ENCODE peak calls at places on chromosomes 6 and 20, in eight cellular contexts. A, H, V, K, P, U, Y and E are unnamed samples.
A peak's percentile ranks its signal among the peaks of the same experiment; 100 is the strongest.

GRCh38 chr6:80544500-80545055 is 438.1 kb downstream of the BCKDHB start:
- DNase-seq in Y (no peak), U (no peak), P (no peak), K (no peak), H (no peak), V (no peak), A (no peak), E (no peak)

GRCh38 chr6:134590449-134590848 is 272.5 kb upstream of the SGK1 start:
- DNase-seq in V (no peak), K (no peak), Y (no peak), H (no peak), P (no peak), A (no peak), U (no peak), E (no peak)

GRCh38 chr6:54860739-54861138 is 14.2 kb downstream of the FAM83B start:
- DNase-seq in K (no peak), A (no peak), H (no peak), P (no peak), U (no peak), V (no peak), Y (no peak), E (no peak)

GRCh38 chr6:144621332-144621731 is 336.2 kb downstream of the UTRN start:
- DNase-seq in V (no peak), A (no peak), K (no peak), Y (no peak), U (no peak), H (no peak), P (no peak), E (no peak)

GRCh38 chr20:38043512-38044300 is 10.2 kb downstream of the RPRD1B start:
- DNase-seq in A (no peak), V (no peak), U (no peak), H (no peak), P (no peak), Y (no peak), K (no peak), E (no peak)

GRCh38 chr6:140043762-140044378 is 669.4 kb upstream of the CITED2 start:
- DNase-seq in U (no peak), V (no peak), A (no peak), K (no peak), H (no peak), Y (no peak), P (no peak), E (no peak)

GRCh38 chr6:99434702-99435530 is 9.8 kb upstream of the PNISR start:
- DNase-seq in P (no peak), Y (no peak), H (no peak), A (no peak), U (no peak), V (peak; percentile 23), K (no peak), E (no peak)

GRCh38 chr6:626236-626635 is 30.7 kb downstream of the HUS1B start:
- DNase-seq in A (no peak), P (no peak), Y (no peak), H (no peak), U (no peak), V (no peak), K (no peak), E (no peak)

GRCh38 chr6:50966532-50966931 is 147.9 kb downstream of the TFAP2B start:
- DNase-seq in V (no peak), K (no peak), A (no peak), Y (no peak), P (no peak), H (no peak), U (no peak), E (no peak)

GRCh38 chr6:106037060-106037459 is 49.1 kb upstream of the PRDM1 start:
- DNase-seq in V (no peak), K (no peak), P (no peak), A (no peak), U (no peak), Y (no peak), H (no peak), E (no peak)

GRCh38 chr6:154448448-154449096 is 61.9 kb downstream of the CNKSR3 start:
- DNase-seq in P (no peak), V (no peak), K (peak; percentile 87), U (no peak), H (no peak), Y (no peak), A (no peak), E (peak; percentile 30)

GRCh38 chr6:121666809-121667208 is 231.4 kb downstream of the GJA1 start:
- DNase-seq in A (no peak), Y (no peak), H (no peak), U (no peak), V (no peak), K (no peak), P (no peak), E (no peak)

GRCh38 chr6:7249391-7249790 is 63.6 kb downstream of the SSR1 start:
- DNase-seq in Y (no peak), H (no peak), U (no peak), K (no peak), A (no peak), P (no peak), V (no peak), E (no peak)

GRCh38 chr6:47111685-47112084 is 69.6 kb upstream of the ADGRF1 start:
- DNase-seq in V (peak; percentile 93), H (no peak), A (no peak), P (no peak), Y (no peak), K (no peak), U (no peak), E (peak; percentile 56)

GRCh38 chr6:89794324-89794723 is 25.3 kb downstream of the MDN1 start:
- DNase-seq in K (no peak), A (no peak), U (no peak), V (no peak), Y (no peak), P (no peak), H (no peak), E (no peak)

GRCh38 chr6:1372690-1373089 is 16.7 kb upstream of the FOXF2 start:
- DNase-seq in V (no peak), A (no peak), Y (no peak), P (no peak), U (no peak), H (no peak), K (no peak), E (no peak)

GRCh38 chr20:20432618-20433286 is 64.8 kb downstream of the INSM1 start:
- DNase-seq in P (no peak), Y (no peak), V (no peak), A (no peak), U (no peak), K (no peak), H (no peak), E (no peak)

GRCh38 chr6:35602133-35602946 is 86.4 kb downstream of the FKBP5 start:
- DNase-seq in U (no peak), K (peak; percentile 81), P (no peak), V (peak; percentile 35), Y (no peak), H (no peak), A (no peak), E (no peak)

GRCh38 chr20:38054647-38055046 is 21.1 kb downstream of the RPRD1B start:
- DNase-seq in H (no peak), U (no peak), P (no peak), K (no peak), Y (no peak), A (no peak), V (no peak), E (no peak)

GRCh38 chr20:21609221-21609620 is 95.4 kb upstream of the NKX2-2 start:
- DNase-seq in V (peak; percentile 10), H (no peak), K (no peak), Y (no peak), P (no peak), A (no peak), U (no peak), E (no peak)

GRCh38 chr6:137693737-137694136 is 173.3 kb upstream of the TNFAIP3 start:
- DNase-seq in A (no peak), P (no peak), V (no peak), U (no peak), H (no peak), K (no peak), Y (no peak), E (no peak)
- TF ChIP-seq POLR2AphosphoS5 in A (no peak), P (no peak), V (no peak), U (no peak), H (no peak), K (no peak), Y (no peak), E (no peak)

DNA sequence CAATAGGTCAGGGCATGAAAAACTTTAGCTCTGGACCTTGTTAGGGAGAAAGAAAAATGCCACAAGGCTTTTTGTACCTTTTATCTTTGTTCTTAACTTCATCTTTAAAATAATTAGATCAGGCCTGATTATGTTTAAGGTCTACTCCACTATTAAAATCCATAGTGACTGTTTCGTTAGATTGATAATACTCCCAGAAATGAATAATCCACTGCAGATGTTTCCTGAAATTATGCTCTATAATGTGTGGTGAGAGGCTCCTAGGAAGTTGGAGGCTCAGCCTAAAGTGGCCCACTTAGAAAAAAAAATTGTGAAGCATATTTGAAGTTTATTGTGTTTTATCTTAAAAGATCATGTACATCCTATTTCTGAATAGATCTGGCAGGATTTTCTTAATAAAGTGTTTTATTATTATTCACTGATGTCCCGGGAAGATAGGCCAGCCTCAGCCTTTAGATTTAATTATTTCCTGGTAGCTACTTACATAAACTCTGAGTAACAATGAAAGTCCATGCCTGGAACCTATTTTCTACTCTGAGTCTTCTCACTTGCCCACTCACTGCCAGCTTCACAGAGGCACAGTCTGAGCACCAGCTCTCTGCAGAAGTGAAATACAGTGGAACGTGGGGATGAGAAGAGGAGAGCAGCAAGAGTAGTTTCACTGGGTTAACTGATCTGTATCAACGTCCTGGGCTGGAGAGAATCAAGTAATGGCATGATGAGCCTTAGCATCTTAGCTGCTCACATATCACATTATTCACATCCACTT is 126.8 kb upstream of the TMEM170B start:
- DNase-seq in A (no peak), Y (no peak), K (no peak), V (no peak), H (no peak), P (no peak), U (peak; percentile 69), E (no peak)
- TF ChIP-seq EP300 in A (no peak), Y (no peak), K (no peak), V (no peak), H (no peak), P (no peak), U (no peak), E (no peak)

DNA sequence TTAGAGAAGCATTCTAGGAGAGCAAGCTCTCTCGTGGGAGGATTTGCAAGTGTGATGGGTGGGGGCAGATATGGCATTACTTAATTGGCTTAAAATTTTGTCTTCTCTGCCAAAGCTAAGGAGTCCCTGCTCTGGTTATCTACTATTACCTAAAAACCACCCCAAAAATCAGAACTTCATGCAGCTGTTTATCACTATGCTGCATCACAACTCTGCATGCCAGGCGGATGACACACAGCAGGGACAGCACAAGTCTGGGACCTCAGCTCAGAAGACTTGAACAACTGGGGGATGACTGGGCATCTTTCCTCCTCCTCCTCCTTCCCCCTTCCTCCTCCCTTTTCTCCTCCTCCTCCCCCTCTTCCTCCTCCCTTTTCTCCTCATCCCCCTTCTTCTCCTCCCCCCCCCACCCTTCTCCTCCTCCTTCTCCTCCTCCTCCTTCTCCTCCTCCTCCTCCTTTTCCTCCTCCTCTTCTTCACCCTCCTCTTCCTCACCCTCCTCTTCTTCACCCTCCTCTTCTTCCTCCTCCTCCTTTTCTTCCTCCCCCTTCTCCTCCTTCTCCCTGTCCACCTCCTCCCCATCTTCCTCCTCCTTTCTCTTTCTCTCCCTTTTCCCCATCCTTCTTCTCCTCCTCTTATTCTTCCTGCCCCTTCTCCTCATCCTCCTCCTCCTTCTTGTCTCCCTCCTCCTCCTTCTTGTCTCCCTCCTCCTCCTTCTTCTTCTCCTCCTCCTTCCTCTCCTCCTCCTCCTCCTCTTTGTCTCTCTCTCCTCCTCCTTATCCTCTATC is 218.6 kb upstream of the PMEPA1 start:
- DNase-seq in H (no peak), V (no peak), Y (no peak), U (no peak), A (no peak), P (no peak), K (no peak), E (no peak)
- H3K27me3 ChIP-seq in H (no peaks in the 10 kb centered on the region), V (peaks cover 18% of the 10 kb centered on the region), Y (no peaks in the 10 kb centered on the region), U (no peaks in the 10 kb centered on the region), A (no peaks in the 10 kb centered on the region), P (no peaks in the 10 kb centered on the region), K (no peaks in the 10 kb centered on the region), E (no peaks in the 10 kb centered on the region)

GRCh38 chr6:24929255-24929654 is 6.5 kb downstream of the RIPOR2 start:
- DNase-seq in K (no peak), A (no peak), U (no peak), P (no peak), V (no peak), Y (peak; percentile 75), H (no peak), E (no peak)
- TF ChIP-seq POLR2AphosphoS5 in K (no peak), A (no peak), U (no peak), P (no peak), V (no peak), Y (no peak), H (no peak), E (no peak)